ENCODE peak calls at places on chromosomes 6 and 20, in ten cellular contexts. One of them, this sample, is unnamed.

GRCh38 chr20:2509794-2510193 is 1.1 kb upstream of the ZNF343 start:
- DNase-seq in stromal cell of bone marrow: no peak
- DNase-seq in foreskin keratinocyte: no peak
- DNase-seq in A549: no peak
- DNase-seq in GM23248: no peak
- DNase-seq in memory B cell: no peak
- DNase-seq in HT1080: no peak
- DNase-seq in astrocyte of the spinal cord: no peak
- DNase-seq in NCI-H460: no peak
- DNase-seq in T-cell: no peak
- DNase-seq in this sample: no peak

GRCh38 chr6:5135783-5136376 is 50.7 kb downstream of the PPP1R3G start:
- DNase-seq in A549: peak
- DNase-seq in NCI-H460: peak
- DNase-seq in HT1080: peak
- DNase-seq in stromal cell of bone marrow: no peak
- DNase-seq in GM23248: peak
- DNase-seq in T-cell: peak
- DNase-seq in memory B cell: peak
- DNase-seq in astrocyte of the spinal cord: peak
- DNase-seq in foreskin keratinocyte: no peak
- DNase-seq in this sample: peak

GRCh38 chr6:33985947-33986346 is 159.9 kb downstream of the GRM4 start:
- DNase-seq in memory B cell: no peak
- DNase-seq in stromal cell of bone marrow: no peak
- DNase-seq in GM23248: no peak
- DNase-seq in A549: no peak
- DNase-seq in astrocyte of the spinal cord: no peak
- DNase-seq in T-cell: no peak
- DNase-seq in foreskin keratinocyte: no peak
- DNase-seq in NCI-H460: no peak
- DNase-seq in HT1080: no peak
- DNase-seq in this sample: no peak

GRCh38 chr6:82362868-82363267 is 749 bp upstream of the TPBG start:
- DNase-seq in foreskin keratinocyte: peak
- DNase-seq in NCI-H460: no peak
- DNase-seq in T-cell: no peak
- DNase-seq in stromal cell of bone marrow: peak
- DNase-seq in astrocyte of the spinal cord: peak
- DNase-seq in memory B cell: no peak
- DNase-seq in GM23248: peak
- DNase-seq in A549: no peak
- DNase-seq in HT1080: peak
- DNase-seq in this sample: no peak

GRCh38 chr6:96014846-96015245 is 928 bp upstream of the FUT9 start:
- DNase-seq in GM23248: no peak
- DNase-seq in NCI-H460: no peak
- DNase-seq in foreskin keratinocyte: no peak
- DNase-seq in astrocyte of the spinal cord: no peak
- DNase-seq in memory B cell: no peak
- DNase-seq in T-cell: no peak
- DNase-seq in HT1080: no peak
- DNase-seq in A549: no peak
- DNase-seq in stromal cell of bone marrow: no peak
- DNase-seq in this sample: no peak

GRCh38 chr6:2403546-2403945 is 158.1 kb upstream of the GMDS start:
- DNase-seq in stromal cell of bone marrow: no peak
- DNase-seq in T-cell: no peak
- DNase-seq in astrocyte of the spinal cord: no peak
- DNase-seq in A549: peak
- DNase-seq in memory B cell: no peak
- DNase-seq in HT1080: no peak
- DNase-seq in NCI-H460: no peak
- DNase-seq in GM23248: no peak
- DNase-seq in foreskin keratinocyte: no peak
- DNase-seq in this sample: no peak

GRCh38 chr6:130997061-130997753 is 65.8 kb downstream of the EPB41L2 start:
- DNase-seq in GM23248: peak
- DNase-seq in stromal cell of bone marrow: no peak
- DNase-seq in T-cell: no peak
- DNase-seq in NCI-H460: no peak
- DNase-seq in foreskin keratinocyte: no peak
- DNase-seq in A549: no peak
- DNase-seq in astrocyte of the spinal cord: peak
- DNase-seq in HT1080: peak
- DNase-seq in memory B cell: no peak
- DNase-seq in this sample: no peak

GRCh38 chr20:44083220-44083933 is 103.6 kb downstream of the JPH2 start:
- DNase-seq in HT1080: peak
- DNase-seq in memory B cell: no peak
- DNase-seq in A549: no peak
- DNase-seq in foreskin keratinocyte: peak
- DNase-seq in stromal cell of bone marrow: no peak
- DNase-seq in GM23248: peak
- DNase-seq in T-cell: no peak
- DNase-seq in NCI-H460: no peak
- DNase-seq in astrocyte of the spinal cord: peak
- DNase-seq in this sample: no peak

GRCh38 chr20:17562804-17563305 is 7.0 kb upstream of the DSTN start:
- DNase-seq in GM23248: peak
- DNase-seq in T-cell: no peak
- DNase-seq in stromal cell of bone marrow: peak
- DNase-seq in memory B cell: no peak
- DNase-seq in NCI-H460: no peak
- DNase-seq in A549: peak
- DNase-seq in foreskin keratinocyte: peak
- DNase-seq in astrocyte of the spinal cord: peak
- DNase-seq in HT1080: no peak
- DNase-seq in this sample: no peak

GRCh38 chr6:26240157-26240980 is 124.6 kb upstream of the BTN3A2 start:
- DNase-seq in NCI-H460: no peak
- DNase-seq in memory B cell: peak
- DNase-seq in GM23248: peak
- DNase-seq in astrocyte of the spinal cord: peak
- DNase-seq in foreskin keratinocyte: peak
- DNase-seq in A549: no peak
- DNase-seq in HT1080: no peak
- DNase-seq in T-cell: peak
- DNase-seq in stromal cell of bone marrow: peak
- DNase-seq in this sample: no peak

GRCh38 chr6:135423649-135424128 is 73.9 kb downstream of the AHI1 start:
- DNase-seq in GM23248: peak
- DNase-seq in A549: peak
- DNase-seq in memory B cell: peak
- DNase-seq in astrocyte of the spinal cord: peak
- DNase-seq in stromal cell of bone marrow: peak
- DNase-seq in HT1080: no peak
- DNase-seq in NCI-H460: no peak
- DNase-seq in foreskin keratinocyte: peak
- DNase-seq in T-cell: no peak
- DNase-seq in this sample: no peak

This sample was measured in iPS DF 6.9.